ENCODE peak calls at places on chromosomes 4 and X, in six cellular contexts. W is heart left ventricle; M is GM23248; T is transverse colon; O is PC-9; S is naive thymus-derived CD4-positive, alpha-beta T cell. Q is an unnamed sample.

GRCh38 chr4:2592572-2592971 is 56.1 kb downstream of the FAM193A start:
- DNase-seq in M (no peak), S (no peak), W (no peak), T (no peak), O (no peak), Q (peak; percentile 16)

GRCh38 chr4:175999944-176000343 is 65.7 kb upstream of the WDR17 start:
- DNase-seq in O (no peak), W (no peak), S (no peak), T (no peak), M (no peak), Q (no peak)

GRCh38 chr4:108878781-108879180 is 115.9 kb upstream of the ETNPPL start:
- DNase-seq in S (no peak), W (no peak), T (no peak), M (no peak), O (no peak), Q (no peak)

GRCh38 chr4:42420120-42420519 is 22.8 kb downstream of the SHISA3 start:
- DNase-seq in W (no peak), S (no peak), T (no peak), O (no peak), M (no peak), Q (peak; percentile 54)

GRCh38 chrX:17917945-17918577 is 57.0 kb upstream of the RAI2 start:
- DNase-seq in S (no peak), W (no peak), M (no peak), O (no peak), T (no peak), Q (no peak)

GRCh38 chr4:168440442-168441264 is 39.6 kb downstream of the DDX60L start:
- DNase-seq in W (no peak), T (no peak), O (peak; percentile 39), S (no peak), M (peak; percentile 61), Q (no peak)

GRCh38 chrX:19824603-19825002 is 62.8 kb downstream of the SH3KBP1 start:
- DNase-seq in T (no peak), O (no peak), M (peak; percentile 73), W (no peak), S (no peak), Q (no peak)

GRCh38 chr4:57254727-57255126 is 144.5 kb upstream of the IGFBP7 start:
- DNase-seq in O (no peak), W (no peak), M (no peak), T (no peak), S (no peak), Q (no peak)

GRCh38 chr4:19728773-19729172 is 522.9 kb upstream of the SLIT2 start:
- DNase-seq in S (no peak), O (no peak), T (no peak), W (no peak), M (no peak), Q (no peak)

GRCh38 chrX:35919536-35920309 is at the start of gene CFAP47:
- DNase-seq in M (no peak), T (peak; percentile 12), W (peak; percentile 26), O (no peak), S (no peak), Q (no peak)

GRCh38 chr4:142700521-142700920 is 145.6 kb downstream of the INPP4B start:
- DNase-seq in O (no peak), W (no peak), S (peak; percentile 50), T (no peak), M (no peak), Q (no peak)

GRCh38 chr4:142697928-142698327 is 148.2 kb downstream of the INPP4B start:
- DNase-seq in O (no peak), T (no peak), S (no peak), M (no peak), W (no peak), Q (no peak)

GRCh38 chr4:142703694-142704309 is 142.3 kb downstream of the INPP4B start:
- DNase-seq in O (no peak), W (no peak), S (peak; percentile 57), T (no peak), M (no peak), Q (peak; percentile 18)

GRCh38 chr4:142698541-142698940 is 147.6 kb downstream of the INPP4B start:
- DNase-seq in M (no peak), O (no peak), S (no peak), W (no peak), T (no peak), Q (no peak)

GRCh38 chr4:142701017-142701416 is 145.1 kb downstream of the INPP4B start:
- DNase-seq in S (no peak), W (no peak), M (no peak), T (no peak), O (no peak), Q (no peak)
- H3K4me1 ChIP-seq in S (peaks cover 64% of the 10 kb centered on the region), W (peaks cover 10% of the 10 kb centered on the region), M (no peaks in the 10 kb centered on the region), T (peaks cover 5% of the 10 kb centered on the region), O (no peaks in the 10 kb centered on the region), Q (no peaks in the 10 kb centered on the region)

GRCh38 chr4:139709660-139710059 is 44.0 kb downstream of the MGST2 start:
- DNase-seq in O (no peak), S (no peak), T (no peak), M (no peak), W (no peak), Q (no peak)
- H3K27ac ChIP-seq in O (no peak overlapping the region), S (no peak overlapping the region), T (no peak overlapping the region), M (no peak overlapping the region), W (no peak overlapping the region), Q (no peak overlapping the region)

GRCh38 chr4:7981738-7982394 is 42.2 kb upstream of the AFAP1 start:
- DNase-seq in M (no peak), T (peak; percentile 50), S (no peak), O (no peak), W (no peak), Q (no peak)
- H3K4me1 ChIP-seq in M (peaks cover 24% of the 10 kb centered on the region), T (peaks cover 56% of the 10 kb centered on the region), S (no peaks in the 10 kb centered on the region), O (peaks cover 36% of the 10 kb centered on the region), W (peaks cover 23% of the 10 kb centered on the region), Q (peaks cover 10% of the 10 kb centered on the region)

GRCh38 chr4:151049430-151049884 is 34.4 kb upstream of the LRBA start:
- DNase-seq in M (no peak), O (no peak), S (no peak), W (no peak), T (no peak), Q (no peak)

GRCh38 chr4:151043803-151044535 is 28.9 kb upstream of the LRBA start:
- DNase-seq in S (no peak), T (no peak), O (no peak), W (no peak), M (peak; percentile 3), Q (no peak)

GRCh38 chr4:151048913-151049312 is 33.8 kb upstream of the LRBA start:
- DNase-seq in O (no peak), M (no peak), T (no peak), W (no peak), S (no peak), Q (no peak)

GRCh38 chr4:151046609-151047008 is 31.5 kb upstream of the LRBA start:
- DNase-seq in O (no peak), M (no peak), W (no peak), T (no peak), S (no peak), Q (no peak)

GRCh38 chr4:151045907-151046306 is 30.8 kb upstream of the LRBA start:
- DNase-seq in W (no peak), O (no peak), M (no peak), S (no peak), T (no peak), Q (peak; percentile 21)
- H3K27ac ChIP-seq in W (no peak overlapping the region), O (no peak overlapping the region), M (no peak overlapping the region), S (no peak overlapping the region), T (no peak overlapping the region), Q (no peak overlapping the region)

GRCh38 chr4:139782926-139783542 is 117.4 kb downstream of the MGST2 start:
- DNase-seq in M (no peak), S (no peak), T (no peak), W (no peak), O (no peak), Q (no peak)

GRCh38 chr4:139786494-139787354 is 121.1 kb downstream of the MGST2 start:
- DNase-seq in W (no peak), M (no peak), T (no peak), O (no peak), S (no peak), Q (no peak)

GRCh38 chr4:139779653-139780052 is 114.0 kb downstream of the MGST2 start:
- DNase-seq in O (no peak), T (no peak), S (no peak), M (no peak), W (no peak), Q (no peak)

GRCh38 chr4:139785356-139785755 is 119.7 kb downstream of the MGST2 start:
- DNase-seq in S (no peak), M (no peak), O (no peak), T (no peak), W (no peak), Q (no peak)

DNA sequence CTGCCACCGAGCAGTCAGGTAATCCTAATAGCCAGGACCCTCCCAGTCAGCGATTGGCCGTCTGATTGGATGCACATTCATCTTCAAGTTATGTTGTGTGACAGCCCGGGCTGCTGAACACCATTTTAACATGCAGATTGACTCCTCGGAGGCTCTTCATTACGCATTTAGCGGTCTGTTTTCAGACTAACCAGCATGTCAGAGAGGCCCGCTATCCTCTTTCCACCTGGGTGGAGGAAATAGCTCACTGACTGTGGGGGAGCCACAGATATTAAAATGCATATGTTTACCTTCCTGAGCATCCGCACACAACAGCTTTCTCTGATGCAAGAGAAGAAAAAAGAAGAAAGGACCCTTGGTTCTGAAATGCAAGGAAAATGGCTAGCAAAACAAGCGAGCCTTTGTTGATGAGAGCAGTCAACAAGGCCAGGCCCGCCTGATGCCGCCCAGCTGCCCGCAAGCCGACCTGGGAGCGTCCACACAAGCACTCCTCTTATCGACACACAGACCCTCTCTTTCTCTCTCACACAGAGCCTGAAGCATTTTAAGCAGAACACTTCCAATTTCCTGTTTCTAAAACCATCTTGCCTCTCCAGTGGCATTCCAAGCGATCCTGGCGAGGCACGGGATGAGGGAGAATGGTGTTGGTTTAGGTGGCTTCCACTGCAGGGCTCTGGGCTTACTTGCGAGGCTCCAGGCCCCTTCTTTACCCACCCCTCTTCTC is 118.3 kb downstream of the MGST2 start:
- DNase-seq in O (no peak), W (no peak), S (no peak), M (no peak), T (no peak), Q (peak; percentile 21)
- H3K4me1 ChIP-seq in O (no peaks in the 10 kb centered on the region), W (no peaks in the 10 kb centered on the region), S (no peaks in the 10 kb centered on the region), M (no peaks in the 10 kb centered on the region), T (no peaks in the 10 kb centered on the region), Q (peaks cover 59% of the 10 kb centered on the region)

DNA sequence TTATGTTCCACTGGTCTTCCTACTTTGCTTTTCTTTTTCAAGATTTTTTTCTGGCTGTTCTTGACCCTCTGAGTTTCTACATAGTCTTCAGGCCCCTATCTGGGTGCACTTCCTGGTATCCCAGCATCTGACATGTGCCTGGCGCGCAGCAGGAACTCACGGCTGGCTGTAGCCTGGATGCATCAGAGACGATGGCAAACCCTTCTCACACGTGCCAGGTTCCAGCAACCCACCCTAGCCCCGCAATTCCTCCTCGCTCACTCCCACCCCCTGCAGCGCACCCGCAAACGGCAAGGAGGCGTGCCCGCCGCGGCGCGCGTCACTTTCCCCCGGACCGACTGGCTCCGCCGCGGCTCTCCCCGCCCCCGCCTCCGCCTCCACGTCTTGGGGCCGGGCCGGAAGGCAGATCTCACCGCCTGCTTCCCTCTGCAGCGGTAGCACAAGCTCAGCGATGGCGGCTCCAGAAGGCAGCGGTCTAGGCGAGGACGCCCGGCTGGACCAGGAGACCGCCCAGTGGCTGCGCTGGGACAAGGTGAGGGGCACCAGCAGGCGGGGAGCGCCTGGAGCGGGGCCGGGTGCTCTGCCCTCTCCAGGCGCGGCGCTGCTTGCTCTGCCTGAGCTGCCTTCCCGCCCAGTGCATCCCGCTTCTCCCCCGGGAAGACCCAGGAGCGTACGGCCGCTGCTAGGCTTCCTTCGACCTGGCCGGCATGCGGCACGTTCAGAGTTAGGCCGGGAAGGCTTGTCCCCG is at the start of gene PGM2:
- DNase-seq in M (peak; percentile 87), S (peak; percentile 90), O (peak; percentile 64), T (peak; percentile 92), W (peak; percentile 93), Q (peak; percentile 86)
- H3K27ac ChIP-seq in M (no peak within 1 kb of the TSS), S (peak within 1 kb of the TSS; percentile 80), O (peak within 1 kb of the TSS; percentile 54), T (peak within 1 kb of the TSS; percentile 85), W (peak within 1 kb of the TSS; percentile 94), Q (peak within 1 kb of the TSS; percentile 36)